ENCODE peak calls at places on chromosome X, in six cellular contexts. One of them, this sample, is unnamed.

GRCh38 chrX:14014526-14014925 is 15.2 kb downstream of the GEMIN8 start:
- DNase-seq in SK-N-SH: no peak
- DNase-seq in K562: no peak
- DNase-seq in HepG2: no peak
- DNase-seq in H1: no peak
- DNase-seq in GM12878: no peak
- DNase-seq in this sample: no peak

GRCh38 chrX:16797358-16797757 is 11.1 kb downstream of the TXLNG start:
- DNase-seq in SK-N-SH: no peak
- DNase-seq in K562: no peak
- DNase-seq in HepG2: no peak
- DNase-seq in H1: no peak
- DNase-seq in GM12878: no peak
- DNase-seq in this sample: no peak

GRCh38 chrX:9310596-9310995 is 154.3 kb upstream of the TBL1X start:
- DNase-seq in SK-N-SH: no peak
- DNase-seq in K562: no peak
- DNase-seq in HepG2: no peak
- DNase-seq in H1: no peak
- DNase-seq in GM12878: no peak
- DNase-seq in this sample: no peak

GRCh38 chrX:47571215-47571614 is 10.2 kb downstream of the ARAF start:
- DNase-seq in SK-N-SH: no peak
- DNase-seq in K562: no peak
- DNase-seq in HepG2: no peak
- DNase-seq in H1: no peak
- DNase-seq in GM12878: no peak
- DNase-seq in this sample: no peak

GRCh38 chrX:39650883-39651282 is 446.9 kb downstream of the BCOR start:
- DNase-seq in SK-N-SH: no peak
- DNase-seq in K562: no peak
- DNase-seq in HepG2: no peak
- DNase-seq in H1: no peak
- DNase-seq in GM12878: no peak
- DNase-seq in this sample: no peak

GRCh38 chrX:111098874-111099273 is 2.9 kb downstream of the PAK3 start:
- DNase-seq in SK-N-SH: peak
- DNase-seq in K562: peak
- DNase-seq in HepG2: peak
- DNase-seq in H1: no peak
- DNase-seq in GM12878: no peak
- DNase-seq in this sample: peak

GRCh38 chrX:43813898-43814297 is 68.4 kb downstream of the MAOB start:
- DNase-seq in SK-N-SH: no peak
- DNase-seq in K562: peak
- DNase-seq in HepG2: no peak
- DNase-seq in H1: no peak
- DNase-seq in GM12878: no peak
- DNase-seq in this sample: no peak

GRCh38 chrX:10101269-10101668 is 55.5 kb upstream of the CLCN4 start:
- DNase-seq in SK-N-SH: no peak
- DNase-seq in K562: no peak
- DNase-seq in HepG2: peak
- DNase-seq in H1: no peak
- DNase-seq in GM12878: no peak
- DNase-seq in this sample: no peak

GRCh38 chrX:46750829-46751228 is 8.1 kb downstream of the SLC9A7 start:
- DNase-seq in SK-N-SH: no peak
- DNase-seq in K562: no peak
- DNase-seq in HepG2: no peak
- DNase-seq in H1: no peak
- DNase-seq in GM12878: no peak
- DNase-seq in this sample: no peak

GRCh38 chrX:20265726-20266681 is 705 bp downstream of the RPS6KA3 start:
- DNase-seq in SK-N-SH: peak
- DNase-seq in K562: peak
- DNase-seq in HepG2: no peak
- DNase-seq in H1: no peak
- DNase-seq in GM12878: no peak
- DNase-seq in this sample: peak

GRCh38 chrX:99077099-99077498 is 1333.0 kb downstream of the PCDH19 start:
- DNase-seq in SK-N-SH: no peak
- DNase-seq in K562: no peak
- DNase-seq in HepG2: no peak
- DNase-seq in H1: no peak
- DNase-seq in GM12878: no peak
- DNase-seq in this sample: no peak

GRCh38 chrX:15915959-15916703 is 61.5 kb upstream of the AP1S2 start:
- DNase-seq in SK-N-SH: no peak
- DNase-seq in K562: peak
- DNase-seq in HepG2: no peak
- DNase-seq in H1: no peak
- DNase-seq in GM12878: no peak
- DNase-seq in this sample: peak

DNA sequence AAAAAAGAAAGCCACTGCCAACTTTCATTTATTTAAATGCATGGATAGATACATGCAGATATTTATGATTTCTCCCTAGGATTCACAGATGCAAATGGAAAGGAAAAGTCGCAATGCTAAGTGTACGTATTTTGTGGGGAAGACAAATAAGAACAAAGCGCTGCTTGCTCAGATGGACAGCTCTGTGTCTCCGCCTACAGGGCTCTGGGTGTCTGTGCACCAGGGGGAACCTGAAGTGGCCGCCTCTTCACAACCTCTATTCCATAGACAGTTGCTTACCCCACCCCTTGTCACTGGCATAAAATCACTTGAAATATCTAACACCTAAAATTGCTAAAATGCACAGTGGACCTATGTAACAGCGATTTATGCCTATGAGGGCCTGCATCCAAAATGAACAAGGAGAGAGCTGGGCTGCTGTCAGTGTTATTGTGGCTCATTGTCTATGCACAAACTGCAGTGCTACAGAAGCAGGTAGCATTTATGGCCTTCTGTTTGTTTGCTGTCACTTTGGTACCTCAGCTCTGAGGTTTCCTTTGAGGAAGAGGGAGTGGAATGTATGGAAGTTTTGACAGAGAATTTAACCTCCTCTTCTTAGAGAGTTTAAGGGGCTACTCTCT is 58.6 kb upstream of the PAGE1 start:
- DNase-seq in SK-N-SH: peak
- DNase-seq in K562: peak
- DNase-seq in HepG2: peak
- DNase-seq in H1: no peak
- DNase-seq in GM12878: no peak
- DNase-seq in this sample: no peak
- TF ChIP-seq GABPA in SK-N-SH: no peak
- TF ChIP-seq GABPA in K562: no peak
- TF ChIP-seq GABPA in HepG2: no peak
- TF ChIP-seq GABPA in H1: no peak
- TF ChIP-seq GABPA in GM12878: no peak
- TF ChIP-seq GABPA in this sample: no peak

DNA sequence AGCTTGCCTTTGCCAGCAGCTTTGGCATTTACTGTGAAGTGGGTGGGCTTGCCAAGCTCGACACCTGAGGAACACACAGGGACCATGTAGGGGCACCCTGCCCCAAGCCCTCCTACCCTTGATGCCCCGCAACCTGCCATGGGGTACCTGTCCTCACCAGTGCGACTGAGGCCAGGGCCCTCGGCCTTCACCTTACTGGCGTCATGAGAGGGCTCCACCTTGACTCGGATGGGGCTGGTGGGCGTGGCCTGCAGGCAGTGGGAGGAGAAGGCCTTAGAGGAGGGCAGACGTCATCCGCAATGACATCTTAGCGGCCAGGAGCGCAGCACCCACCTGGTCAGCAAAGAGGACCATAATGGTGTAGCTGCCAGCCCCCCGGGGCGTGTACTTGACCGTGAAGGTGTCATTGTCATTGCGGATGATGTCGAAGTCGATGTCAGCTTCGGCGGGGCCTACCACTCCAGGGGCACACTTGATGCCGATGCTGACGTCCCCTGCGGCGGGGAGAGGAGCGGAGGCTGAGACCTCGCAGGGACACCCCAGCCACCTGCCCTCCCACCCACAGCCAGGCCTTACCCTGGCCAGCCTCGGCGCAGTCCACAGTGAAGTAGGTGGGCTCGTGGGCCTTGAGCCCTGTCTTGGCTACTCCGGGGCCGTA is 12.2 kb downstream of the FLNA start:
- DNase-seq in SK-N-SH: no peak
- DNase-seq in K562: no peak
- DNase-seq in HepG2: no peak
- DNase-seq in H1: no peak
- DNase-seq in GM12878: no peak
- DNase-seq in this sample: peak
- TF ChIP-seq POLR2AphosphoS5 in SK-N-SH: no peak
- TF ChIP-seq POLR2AphosphoS5 in K562: no peak
- TF ChIP-seq POLR2AphosphoS5 in HepG2: no peak
- TF ChIP-seq POLR2AphosphoS5 in H1: no peak
- TF ChIP-seq POLR2AphosphoS5 in GM12878: no peak
- TF ChIP-seq POLR2AphosphoS5 in this sample: no peak

GRCh38 chrX:24607616-24608015 is 39.5 kb downstream of the PCYT1B start:
- DNase-seq in SK-N-SH: no peak
- DNase-seq in K562: no peak
- DNase-seq in HepG2: peak
- DNase-seq in H1: no peak
- DNase-seq in GM12878: no peak
- DNase-seq in this sample: peak
- TF ChIP-seq GABPA in SK-N-SH: no peak
- TF ChIP-seq GABPA in K562: no peak
- TF ChIP-seq GABPA in HepG2: no peak
- TF ChIP-seq GABPA in H1: no peak
- TF ChIP-seq GABPA in GM12878: no peak
- TF ChIP-seq GABPA in this sample: no peak

DNA sequence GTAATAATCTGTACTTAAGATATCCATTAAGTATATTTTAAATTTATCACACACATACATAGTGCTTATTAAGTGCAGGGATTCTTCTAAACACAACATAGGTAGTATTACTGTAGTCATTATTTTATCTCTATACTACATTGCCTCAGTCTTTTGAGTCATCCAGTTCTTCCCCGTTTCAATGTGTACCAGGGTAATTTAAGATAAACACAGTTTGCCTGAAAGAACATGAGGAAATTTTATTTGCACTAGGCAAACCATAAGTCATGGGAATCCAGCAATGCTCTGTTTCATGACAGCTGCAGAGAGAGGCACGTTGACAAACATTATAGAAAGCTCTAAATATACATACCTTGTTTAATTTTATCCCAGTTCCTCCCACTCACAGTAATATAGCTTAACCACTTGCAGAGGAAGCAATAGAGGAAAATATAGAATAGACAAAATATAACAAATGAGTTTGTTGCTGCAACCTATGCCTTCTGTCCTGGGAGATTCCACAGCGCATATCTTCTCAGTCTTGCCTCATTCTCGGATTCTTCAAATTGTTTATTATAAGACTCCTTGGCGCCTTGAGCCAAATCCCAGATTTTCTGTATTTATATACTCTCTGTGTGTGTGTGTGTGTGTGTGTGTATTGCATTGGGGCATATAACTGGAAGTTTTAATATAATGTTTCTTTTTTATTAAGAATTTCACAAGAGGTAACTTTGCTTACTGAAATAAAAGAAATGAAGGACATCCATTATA is 258.6 kb downstream of the FAM133A start:
- DNase-seq in SK-N-SH: no peak
- DNase-seq in K562: no peak
- DNase-seq in HepG2: no peak
- DNase-seq in H1: no peak
- DNase-seq in GM12878: no peak
- DNase-seq in this sample: no peak
- TF ChIP-seq POLR2AphosphoS5 in SK-N-SH: no peak
- TF ChIP-seq POLR2AphosphoS5 in K562: no peak
- TF ChIP-seq POLR2AphosphoS5 in HepG2: no peak
- TF ChIP-seq POLR2AphosphoS5 in H1: no peak
- TF ChIP-seq POLR2AphosphoS5 in GM12878: no peak
- TF ChIP-seq POLR2AphosphoS5 in this sample: no peak

GRCh38 chrX:101219840-101220191 is 230 bp downstream of the DRP2 start:
- DNase-seq in SK-N-SH: peak
- DNase-seq in K562: no peak
- DNase-seq in HepG2: no peak
- DNase-seq in H1: no peak
- DNase-seq in GM12878: no peak
- DNase-seq in this sample: no peak
- TF ChIP-seq GABPA in SK-N-SH: no peak
- TF ChIP-seq GABPA in K562: no peak
- TF ChIP-seq GABPA in HepG2: no peak
- TF ChIP-seq GABPA in H1: no peak
- TF ChIP-seq GABPA in GM12878: no peak
- TF ChIP-seq GABPA in this sample: no peak

GRCh38 chrX:130594453-130594916 is 192.7 kb downstream of the RBMX2 start:
- DNase-seq in SK-N-SH: peak
- DNase-seq in K562: peak
- DNase-seq in HepG2: no peak
- DNase-seq in H1: no peak
- DNase-seq in GM12878: no peak
- DNase-seq in this sample: no peak
- TF ChIP-seq POLR2AphosphoS5 in SK-N-SH: no peak
- TF ChIP-seq POLR2AphosphoS5 in K562: peak
- TF ChIP-seq POLR2AphosphoS5 in HepG2: no peak
- TF ChIP-seq POLR2AphosphoS5 in H1: no peak
- TF ChIP-seq POLR2AphosphoS5 in GM12878: no peak
- TF ChIP-seq POLR2AphosphoS5 in this sample: no peak

DNA sequence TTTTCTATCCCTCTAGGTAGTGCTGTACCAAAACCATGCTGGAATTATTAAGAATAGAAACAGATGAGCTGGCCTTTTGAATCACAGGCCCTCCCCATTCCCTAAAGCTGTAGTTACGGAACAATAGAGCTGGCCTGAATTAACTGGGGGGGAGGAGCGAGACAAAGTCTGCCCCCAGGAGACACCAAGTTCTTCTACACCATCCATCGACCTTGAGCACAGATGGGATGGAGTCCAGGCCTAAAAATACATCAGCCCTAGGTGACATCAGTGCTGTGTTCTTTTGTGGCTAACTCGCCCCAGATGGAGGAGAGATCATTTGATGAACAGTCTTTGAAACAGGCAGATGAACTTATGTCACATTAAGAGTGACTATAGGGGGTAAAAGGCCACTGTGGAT is 49.6 kb downstream of the LHFPL1 start:
- DNase-seq in SK-N-SH: no peak
- DNase-seq in K562: no peak
- DNase-seq in HepG2: no peak
- DNase-seq in H1: no peak
- DNase-seq in GM12878: no peak
- DNase-seq in this sample: no peak
- TF ChIP-seq GABPA in SK-N-SH: no peak
- TF ChIP-seq GABPA in K562: no peak
- TF ChIP-seq GABPA in HepG2: no peak
- TF ChIP-seq GABPA in H1: no peak
- TF ChIP-seq GABPA in GM12878: no peak
- TF ChIP-seq GABPA in this sample: no peak

This sample was measured in HL-60.